ENCODE peak calls at places on chromosomes 2 and 18, in seven cellular contexts. E is lower lobe of right lung, O is HCEC 1CT, V is chondrocyte, B is GM12891, S is amygdala, N is HEK293T. A is an unnamed sample.

GRCh38 chr2:128290356-128290755 is 28.3 kb downstream of the HS6ST1 start:
- DNase-seq in E (no peak), O (no peak), V (no peak), B (no peak), S (no peak), N (no peak), A (no peak)

GRCh38 chr2:173982918-173983317 is 17.7 kb upstream of the SP3 start:
- DNase-seq in E (no peak), O (no peak), V (no peak), B (no peak), S (peak), N (no peak), A (peak)

GRCh38 chr2:128310761-128311160 is 7.9 kb downstream of the HS6ST1 start:
- DNase-seq in E (peak), O (no peak), V (peak), B (no peak), S (no peak), N (no peak), A (no peak)

GRCh38 chr2:223078482-223078881 is 26.5 kb downstream of the KCNE4 start:
- DNase-seq in E (no peak), O (no peak), V (no peak), B (no peak), S (no peak), N (no peak), A (no peak)

GRCh38 chr2:128498589-128498988 is 179.9 kb upstream of the HS6ST1 start:
- DNase-seq in E (no peak), O (no peak), V (no peak), B (no peak), S (no peak), N (no peak), A (no peak)

GRCh38 chr2:37858197-37858711 is 66.8 kb upstream of the RMDN2 start:
- DNase-seq in E (no peak), O (peak), V (no peak), B (no peak), S (no peak), N (no peak), A (peak)

GRCh38 chr2:7189106-7189505 is 271.9 kb downstream of the RNF144A start:
- DNase-seq in E (no peak), O (no peak), V (no peak), B (no peak), S (no peak), N (no peak), A (no peak)

GRCh38 chr2:79432731-79433146 is 80.1 kb upstream of the CTNNA2 start:
- DNase-seq in E (no peak), O (no peak), V (no peak), B (no peak), S (peak), N (no peak), A (no peak)

GRCh38 chr2:73111300-73112025 is 1.3 kb downstream of the RAB11FIP5 start:
- DNase-seq in E (no peak), O (peak), V (no peak), B (no peak), S (no peak), N (peak), A (peak)

GRCh38 chr2:120625865-120626560 is 109.7 kb upstream of the GLI2 start:
- DNase-seq in E (peak), O (no peak), V (no peak), B (no peak), S (no peak), N (no peak), A (no peak)

GRCh38 chr2:219245899-219246230 is 586 bp downstream of the STK16 start:
- DNase-seq in E (no peak), O (no peak), V (no peak), B (no peak), S (no peak), N (no peak), A (peak)

GRCh38 chr2:234958746-234959395 is 7.1 kb downstream of the SH3BP4 start:
- DNase-seq in E (peak), O (no peak), V (no peak), B (no peak), S (no peak), N (no peak), A (no peak)

GRCh38 chr2:240820014-240820606 is at the start of gene KIF1A:
- DNase-seq in E (no peak), O (no peak), V (no peak), B (no peak), S (peak), N (peak), A (no peak)

GRCh38 chr2:177396630-177397460 is 4.3 kb downstream of the AGPS start:
- DNase-seq in E (no peak), O (peak), V (no peak), B (no peak), S (no peak), N (no peak), A (peak)

GRCh38 chr18:70249118-70249517 is 39.7 kb upstream of the SOCS6 start:
- DNase-seq in E (no peak), O (peak), V (no peak), B (no peak), S (no peak), N (no peak), A (peak)

GRCh38 chr2:234373791-234374508 is 122.9 kb downstream of the ARL4C start:
- DNase-seq in E (no peak), O (no peak), V (no peak), B (no peak), S (no peak), N (no peak), A (no peak)

GRCh38 chr18:54734059-54734458 is 94.2 kb upstream of the RAB27B start:
- DNase-seq in E (no peak), O (peak), V (no peak), B (no peak), S (no peak), N (peak), A (peak)

GRCh38 chr2:74583504-74583903 is 29.0 kb downstream of the DOK1 start:
- DNase-seq in E (no peak), O (peak), V (no peak), B (no peak), S (no peak), N (no peak), A (peak)

GRCh38 chr2:25592766-25593292 is 80.5 kb downstream of the DTNB start:
- DNase-seq in E (no peak), O (no peak), V (no peak), B (no peak), S (no peak), N (no peak), A (no peak)

GRCh38 chr2:11368059-11368572 is 23.7 kb upstream of the ROCK2 start:
- DNase-seq in E (no peak), O (no peak), V (no peak), B (no peak), S (peak), N (no peak), A (no peak)

GRCh38 chr2:237208373-237209045 is 122.8 kb downstream of the COPS8 start:
- DNase-seq in E (no peak), O (peak), V (no peak), B (no peak), S (no peak), N (no peak), A (no peak)

GRCh38 chr2:236717719-236718118 is 148.1 kb downstream of the ACKR3 start:
- DNase-seq in E (no peak), O (no peak), V (no peak), B (no peak), S (no peak), N (no peak), A (no peak)

GRCh38 chr2:198374375-198375072 is 570.1 kb downstream of the PLCL1 start:
- DNase-seq in E (no peak), O (peak), V (no peak), B (no peak), S (peak), N (peak), A (peak)

GRCh38 chr2:228180126-228181097 is 1.1 kb downstream of the SPHKAP start:
- DNase-seq in E (no peak), O (no peak), V (no peak), B (no peak), S (peak), N (no peak), A (no peak)

GRCh38 chr2:118843492-118844132 is 3.8 kb downstream of the EN1 start:
- DNase-seq in E (no peak), O (no peak), V (no peak), B (no peak), S (no peak), N (no peak), A (no peak)

GRCh38 chr2:55565613-55566012 is 46.1 kb downstream of the CFAP36 start:
- DNase-seq in E (no peak), O (no peak), V (no peak), B (no peak), S (no peak), N (no peak), A (no peak)

GRCh38 chr2:70069049-70069448 is 18.2 kb upstream of the PCBP1 start:
- DNase-seq in E (no peak), O (no peak), V (no peak), B (no peak), S (no peak), N (no peak), A (no peak)

GRCh38 chr2:33166287-33166881 is 219.6 kb downstream of the LTBP1 start:
- DNase-seq in E (no peak), O (peak), V (no peak), B (no peak), S (no peak), N (no peak), A (no peak)

GRCh38 chr2:31312898-31313297 is 78.9 kb downstream of the EHD3 start:
- DNase-seq in E (no peak), O (peak), V (no peak), B (no peak), S (no peak), N (no peak), A (peak)

GRCh38 chr2:178205853-178206516 is 11.7 kb downstream of the OSBPL6 start:
- DNase-seq in E (no peak), O (peak), V (no peak), B (no peak), S (no peak), N (no peak), A (peak)

GRCh38 chr2:119106301-119106897 is 52.2 kb downstream of the C1QL2 start:
- DNase-seq in E (no peak), O (peak), V (no peak), B (no peak), S (peak), N (peak), A (peak)

GRCh38 chr2:200378652-200379290 is 72.3 kb downstream of the SPATS2L start:
- DNase-seq in E (no peak), O (peak), V (no peak), B (no peak), S (no peak), N (no peak), A (peak)

GRCh38 chr2:84741182-84741822 is 139.6 kb downstream of the TRABD2A start:
- DNase-seq in E (no peak), O (peak), V (no peak), B (peak), S (no peak), N (peak), A (peak)

GRCh38 chr2:10447300-10448207 is 573 bp downstream of the ODC1 start:
- DNase-seq in E (peak), O (peak), V (peak), B (peak), S (peak), N (peak), A (peak)

GRCh38 chr18:63439334-63439733 is 17.1 kb upstream of the VPS4B start:
- DNase-seq in E (no peak), O (peak), V (no peak), B (peak), S (peak), N (peak), A (peak)

GRCh38 chr2:221715783-221716386 is 143.8 kb upstream of the EPHA4 start:
- DNase-seq in E (no peak), O (no peak), V (no peak), B (no peak), S (no peak), N (no peak), A (peak)

GRCh38 chr2:239412914-239413603 is 12.2 kb upstream of the HDAC4 start:
- DNase-seq in E (no peak), O (no peak), V (no peak), B (no peak), S (no peak), N (no peak), A (no peak)